ENCODE peak calls at places on chromosome X, in four cellular contexts. S is DND-41, D is fibroblast of lung, J is GM23248. H is an unnamed sample.

GRCh38 chrX:101206471-101206870 is 13.1 kb upstream of the DRP2 start:
- DNase-seq in S (no peak), J (peak; percentile 60), D (peak; percentile 33), H (peak; percentile 77)

GRCh38 chrX:131729295-131729694 is 185.4 kb downstream of the OR13H1 start:
- DNase-seq in D (peak; percentile 74), S (no peak), J (no peak), H (peak; percentile 91)

GRCh38 chrX:132059973-132060540 is 37.0 kb downstream of the STK26 start:
- DNase-seq in S (no peak), J (no peak), D (peak; percentile 2), H (no peak)

GRCh38 chrX:140762061-140762460 is 52.5 kb downstream of the LINC00632 start:
- DNase-seq in J (peak; percentile 72), D (peak; percentile 64), S (peak; percentile 30), H (peak; percentile 83)

GRCh38 chrX:21745756-21746155 is 12.2 kb downstream of the SMPX start:
- DNase-seq in J (peak; percentile 49), S (peak; percentile 31), D (no peak), H (peak; percentile 73)

GRCh38 chrX:42684062-42684461 is 93.9 kb downstream of the PPP1R2C start:
- DNase-seq in S (no peak), J (no peak), D (no peak), H (no peak)

GRCh38 chrX:79601336-79602131 is 234.4 kb upstream of the ITM2A start:
- DNase-seq in D (no peak), J (no peak), S (peak; percentile 32), H (no peak)

GRCh38 chrX:134533952-134534351 is 74.0 kb downstream of the HPRT1 start:
- DNase-seq in J (no peak), D (no peak), S (no peak), H (no peak)

GRCh38 chrX:110167952-110168451 is 149.9 kb downstream of the AMMECR1 start:
- DNase-seq in D (peak; percentile 53), J (peak; percentile 45), S (peak; percentile 42), H (peak; percentile 81)

GRCh38 chrX:98067611-98068010 is 1183.9 kb downstream of the RPA4 start:
- DNase-seq in D (peak; percentile 40), S (no peak), J (no peak), H (no peak)

GRCh38 chrX:68428431-68428830 is 4.9 kb downstream of the OPHN1 start:
- DNase-seq in S (no peak), D (peak; percentile 87), J (peak; percentile 72), H (no peak)

GRCh38 chrX:53280703-53281320 is 572 bp downstream of the IQSEC2 start:
- DNase-seq in S (no peak), D (peak; percentile 63), J (peak; percentile 74), H (no peak)

GRCh38 chrX:15158350-15158735 is 111.5 kb downstream of the ASB9 start:
- DNase-seq in D (no peak), J (no peak), S (no peak), H (peak; percentile 6)
- H3K27ac ChIP-seq in D (no peak overlapping the region), J (no peak overlapping the region), S (peak overlapping the region; percentile 60), H (no peak overlapping the region)

GRCh38 chrX:71634366-71634765 is 16.1 kb upstream of the CXCR3 start:
- DNase-seq in S (no peak), J (no peak), D (no peak), H (no peak)

GRCh38 chrX:71637848-71638247 is 19.5 kb upstream of the CXCR3 start:
- DNase-seq in J (peak; percentile 68), D (peak; percentile 36), S (no peak), H (no peak)

GRCh38 chrX:71637253-71637618 is 18.9 kb upstream of the CXCR3 start:
- DNase-seq in S (no peak), J (peak; percentile 67), D (peak; percentile 18), H (no peak)

GRCh38 chrX:71638409-71638808 is 20.1 kb upstream of the CXCR3 start:
- DNase-seq in D (no peak), S (no peak), J (no peak), H (no peak)

DNA sequence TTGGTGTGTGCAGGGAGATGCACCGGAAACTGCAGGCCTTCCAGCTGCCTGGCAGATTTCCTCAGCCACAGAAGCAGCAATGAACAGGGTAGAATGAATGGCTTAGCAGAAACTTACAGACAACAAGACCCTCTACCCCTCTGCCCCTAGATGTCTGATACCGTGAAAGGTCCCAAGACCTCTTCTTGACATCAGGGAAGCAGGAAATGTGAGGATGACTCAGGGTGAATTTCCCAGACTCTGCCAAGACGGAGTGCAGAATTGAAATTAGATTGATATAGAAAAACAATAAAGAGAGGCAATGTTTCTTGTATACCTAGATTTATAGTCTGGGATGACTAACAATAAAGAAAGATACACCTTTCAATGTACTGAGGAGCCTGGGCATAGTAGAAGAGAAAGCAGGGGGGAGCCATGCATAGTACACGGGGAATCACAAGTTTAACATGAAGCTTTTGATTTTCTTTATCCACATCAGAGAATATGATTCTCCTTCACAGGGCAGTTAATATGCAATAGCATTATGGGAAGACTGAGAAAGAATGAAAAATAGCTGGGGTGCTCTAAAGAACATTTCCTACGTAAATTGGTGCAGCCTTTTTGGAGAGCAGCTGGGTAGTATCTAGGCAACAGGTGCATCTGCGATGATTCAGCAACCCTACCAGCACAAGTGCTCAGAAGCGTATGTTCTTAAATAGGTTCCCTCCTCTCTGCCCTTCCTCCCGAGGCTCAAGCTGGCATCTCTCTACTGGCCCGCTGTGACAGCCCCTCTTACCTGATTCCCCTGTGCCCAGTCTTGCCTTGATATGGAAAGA is 18.3 kb upstream of the CXCR3 start:
- DNase-seq in D (no peak), S (no peak), J (no peak), H (no peak)
- H3K27ac ChIP-seq in D (no peak overlapping the region), S (no peak overlapping the region), J (no peak overlapping the region), H (no peak overlapping the region)

GRCh38 chrX:10157032-10157341 is 212 bp downstream of the CLCN4 start:
- DNase-seq in J (no peak), S (no peak), D (no peak), H (no peak)
- H3K27ac ChIP-seq in J (no peak overlapping the region), S (no peak overlapping the region), D (no peak overlapping the region), H (peak overlapping the region; percentile 94)

GRCh38 chrX:49185062-49185394 is 1.1 kb downstream of the PRICKLE3 start:
- DNase-seq in S (no peak), J (peak; percentile 33), D (no peak), H (no peak)

GRCh38 chrX:49186125-49187027 is at the start of gene PRICKLE3:
- DNase-seq in S (peak; percentile 84), J (peak; percentile 77), D (peak; percentile 38), H (peak; percentile 92)

GRCh38 chrX:49183701-49184281 is 2.4 kb downstream of the PRICKLE3 start:
- DNase-seq in J (no peak), D (no peak), S (no peak), H (no peak)

GRCh38 chrX:49187028-49187394 is 838 bp upstream of the PRICKLE3 start:
- DNase-seq in S (no peak), D (no peak), J (no peak), H (no peak)

GRCh38 chrX:49184294-49185061 is 1.7 kb downstream of the PRICKLE3 start:
- DNase-seq in D (peak; percentile 78), J (peak; percentile 92), S (no peak), H (peak; percentile 73)
- H3K27ac ChIP-seq in D (no peak overlapping the region), J (no peak overlapping the region), S (no peak overlapping the region), H (no peak overlapping the region)

GRCh38 chrX:46165866-46166265 is 379.4 kb downstream of the ZNF674 start:
- DNase-seq in S (no peak), D (no peak), J (no peak), H (no peak)

GRCh38 chrX:46169808-46170207 is 375.4 kb downstream of the ZNF674 start:
- DNase-seq in J (peak; percentile 5), S (no peak), D (peak; percentile 43), H (no peak)

GRCh38 chrX:46168254-46168653 is 377.0 kb downstream of the ZNF674 start:
- DNase-seq in S (no peak), J (no peak), D (peak; percentile 19), H (no peak)

DNA sequence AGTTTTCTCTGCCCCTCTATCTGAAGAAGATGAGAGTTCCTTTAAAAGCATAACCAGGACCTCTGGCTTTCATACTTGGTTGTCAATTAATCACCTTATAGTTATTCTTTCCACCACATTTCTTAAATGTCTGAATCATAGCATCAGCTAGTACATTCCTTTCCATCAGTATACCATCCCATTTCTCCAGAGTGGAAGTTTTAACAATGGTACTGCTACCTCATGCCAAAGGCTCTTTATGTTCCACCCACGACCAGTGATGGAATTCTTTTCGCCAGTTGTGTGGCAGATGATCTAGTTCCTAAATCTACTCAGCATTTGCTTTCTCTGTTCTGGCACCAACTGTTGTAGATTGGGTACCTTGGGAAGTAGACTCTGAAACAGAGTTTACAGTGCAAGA is 379.8 kb downstream of the ZNF674 start:
- DNase-seq in J (peak; percentile 73), D (peak; percentile 90), S (no peak), H (no peak)
- H3K27ac ChIP-seq in J (peak overlapping the region; percentile 45), D (no peak overlapping the region), S (no peak overlapping the region), H (no peak overlapping the region)

DNA sequence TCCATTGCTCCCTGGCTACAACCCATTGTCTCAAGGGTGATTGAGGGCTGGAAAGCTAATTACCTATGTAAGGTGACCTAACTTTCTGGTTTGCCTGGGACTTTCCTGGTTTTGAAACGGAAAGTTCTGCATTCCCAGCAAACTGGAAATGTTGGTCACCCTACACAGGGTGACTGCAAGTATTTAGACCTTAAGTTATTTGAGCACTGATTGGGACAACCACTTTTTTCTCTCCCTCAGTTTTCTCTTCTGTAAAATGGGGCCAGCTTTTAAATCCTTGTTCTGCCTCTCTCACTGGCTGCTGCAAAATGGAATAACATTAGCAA is 23.7 kb upstream of the MSN start:
- DNase-seq in J (no peak), S (no peak), D (no peak), H (no peak)
- H3K27ac ChIP-seq in J (no peak overlapping the region), S (no peak overlapping the region), D (no peak overlapping the region), H (no peak overlapping the region)

GRCh38 chrX:133437771-133438170 is 22.5 kb upstream of the GPC4 start:
- DNase-seq in J (no peak), D (no peak), S (no peak), H (no peak)

GRCh38 chrX:133434197-133434820 is 19.0 kb upstream of the GPC4 start:
- DNase-seq in S (no peak), D (no peak), J (no peak), H (no peak)

GRCh38 chrX:133440081-133440796 is 24.9 kb upstream of the GPC4 start:
- DNase-seq in J (no peak), S (no peak), D (no peak), H (no peak)

GRCh38 chrX:133435544-133436124 is 20.3 kb upstream of the GPC4 start:
- DNase-seq in S (no peak), J (no peak), D (no peak), H (no peak)

DNA sequence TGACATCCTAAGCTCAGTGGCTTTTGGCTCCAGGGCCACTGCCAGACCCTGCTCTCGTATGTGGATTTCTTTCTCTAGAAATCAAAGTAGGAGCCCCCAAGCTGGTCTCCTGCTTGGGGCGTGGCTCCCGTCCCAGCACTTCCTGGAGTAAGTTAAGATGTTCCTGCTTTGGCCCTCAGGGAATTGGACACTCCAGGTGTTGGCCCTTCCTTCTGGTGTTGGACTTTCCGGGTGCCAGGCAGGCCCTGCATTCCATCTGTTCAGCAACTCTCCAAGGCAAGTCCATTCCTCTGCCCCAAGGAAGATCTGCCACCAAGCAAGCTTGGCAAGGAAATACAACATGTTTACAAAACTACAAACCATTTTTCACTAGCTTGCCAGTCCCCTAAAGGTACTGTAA is 22.1 kb upstream of the GPC4 start:
- DNase-seq in J (no peak), D (no peak), S (no peak), H (no peak)
- H3K27ac ChIP-seq in J (no peak overlapping the region), D (no peak overlapping the region), S (no peak overlapping the region), H (no peak overlapping the region)

DNA sequence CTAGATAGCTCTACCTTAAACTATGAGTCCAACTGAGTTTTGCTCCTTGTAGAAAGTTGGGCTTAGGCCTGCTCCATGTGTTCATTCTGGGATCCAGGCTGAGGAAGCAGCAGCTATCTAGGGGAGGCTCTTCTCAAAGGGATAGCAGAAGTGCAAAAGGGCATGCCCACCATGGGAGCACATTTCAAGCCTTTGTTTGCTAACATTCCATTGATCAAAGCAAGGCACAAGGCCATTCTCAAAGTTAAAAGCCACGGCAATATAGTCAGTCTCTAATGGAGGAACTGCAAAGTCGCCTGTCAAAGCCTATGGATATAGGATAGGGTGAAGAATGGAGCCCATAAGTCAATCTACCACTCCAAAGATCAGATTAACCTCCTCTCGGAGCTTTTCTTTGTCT is 488.1 kb upstream of the ARX start:
- DNase-seq in S (no peak), J (no peak), D (no peak), H (no peak)
- H3K27ac ChIP-seq in S (no peak overlapping the region), J (no peak overlapping the region), D (no peak overlapping the region), H (no peak overlapping the region)

H was measured in Karpas-422.